ENCODE peak calls at places on chromosomes 5 and 9, in five cellular contexts. One of them, this sample, is unnamed.

GRCh38 chr9:89505795-89506385 is 8.0 kb upstream of the SEMA4D start:
- DNase-seq in GM12878: no peak
- DNase-seq in SK-N-SH: no peak
- DNase-seq in HepG2: no peak
- DNase-seq in K562: no peak
- DNase-seq in this sample: no peak

GRCh38 chr9:93303806-93304573 is 120.1 kb downstream of the WNK2 start:
- DNase-seq in GM12878: no peak
- DNase-seq in SK-N-SH: peak
- DNase-seq in HepG2: no peak
- DNase-seq in K562: peak
- DNase-seq in this sample: no peak

GRCh38 chr9:4984171-4984570 is 901 bp upstream of the JAK2 start:
- DNase-seq in GM12878: no peak
- DNase-seq in SK-N-SH: no peak
- DNase-seq in HepG2: peak
- DNase-seq in K562: no peak
- DNase-seq in this sample: no peak

GRCh38 chr5:141694479-141694878 is 12.4 kb upstream of the ARAP3 start:
- DNase-seq in GM12878: no peak
- DNase-seq in SK-N-SH: no peak
- DNase-seq in HepG2: no peak
- DNase-seq in K562: no peak
- DNase-seq in this sample: no peak

GRCh38 chr9:8014987-8015682 is 215.6 kb upstream of the DMAC1 start:
- DNase-seq in GM12878: no peak
- DNase-seq in SK-N-SH: no peak
- DNase-seq in HepG2: no peak
- DNase-seq in K562: no peak
- DNase-seq in this sample: no peak

GRCh38 chr5:44714871-44715580 is 93.7 kb upstream of the MRPS30 start:
- DNase-seq in GM12878: no peak
- DNase-seq in SK-N-SH: no peak
- DNase-seq in HepG2: no peak
- DNase-seq in K562: no peak
- DNase-seq in this sample: no peak

GRCh38 chr5:624118-624950 is 12.2 kb downstream of the CEP72 start:
- DNase-seq in GM12878: no peak
- DNase-seq in SK-N-SH: no peak
- DNase-seq in HepG2: no peak
- DNase-seq in K562: no peak
- DNase-seq in this sample: no peak

GRCh38 chr9:3045153-3045552 is 201.3 kb upstream of the PUM3 start:
- DNase-seq in GM12878: no peak
- DNase-seq in SK-N-SH: no peak
- DNase-seq in HepG2: no peak
- DNase-seq in K562: no peak
- DNase-seq in this sample: no peak

GRCh38 chr9:15349892-15350761 is 43.1 kb upstream of the TTC39B start:
- DNase-seq in GM12878: no peak
- DNase-seq in SK-N-SH: no peak
- DNase-seq in HepG2: peak
- DNase-seq in K562: no peak
- DNase-seq in this sample: no peak

GRCh38 chr5:17805426-17805825 is 171.2 kb downstream of the TAF11L14 start:
- DNase-seq in GM12878: no peak
- DNase-seq in SK-N-SH: no peak
- DNase-seq in HepG2: no peak
- DNase-seq in K562: no peak
- DNase-seq in this sample: no peak

GRCh38 chr9:89617978-89618377 is 13.2 kb downstream of the GADD45G start:
- DNase-seq in GM12878: no peak
- DNase-seq in SK-N-SH: no peak
- DNase-seq in HepG2: no peak
- DNase-seq in K562: no peak
- DNase-seq in this sample: no peak

GRCh38 chr9:73775757-73776156 is 624.1 kb downstream of the ANXA1 start:
- DNase-seq in GM12878: no peak
- DNase-seq in SK-N-SH: no peak
- DNase-seq in HepG2: no peak
- DNase-seq in K562: no peak
- DNase-seq in this sample: no peak

GRCh38 chr9:129550199-129550839 is 70.6 kb downstream of the C9orf50 start:
- DNase-seq in GM12878: no peak
- DNase-seq in SK-N-SH: peak
- DNase-seq in HepG2: no peak
- DNase-seq in K562: no peak
- DNase-seq in this sample: peak

GRCh38 chr5:111563041-111563822 is 50.9 kb upstream of the STARD4 start:
- DNase-seq in GM12878: no peak
- DNase-seq in SK-N-SH: no peak
- DNase-seq in HepG2: no peak
- DNase-seq in K562: no peak
- DNase-seq in this sample: no peak

GRCh38 chr9:133509179-133510083 is 15.3 kb downstream of the MYMK start:
- DNase-seq in GM12878: no peak
- DNase-seq in SK-N-SH: peak
- DNase-seq in HepG2: no peak
- DNase-seq in K562: no peak
- DNase-seq in this sample: no peak

GRCh38 chr9:133507246-133507965 is 17.4 kb downstream of the MYMK start:
- DNase-seq in GM12878: no peak
- DNase-seq in SK-N-SH: no peak
- DNase-seq in HepG2: no peak
- DNase-seq in K562: no peak
- DNase-seq in this sample: no peak

GRCh38 chr9:133506653-133507038 is 18.1 kb downstream of the MYMK start:
- DNase-seq in GM12878: no peak
- DNase-seq in SK-N-SH: peak
- DNase-seq in HepG2: peak
- DNase-seq in K562: no peak
- DNase-seq in this sample: no peak

GRCh38 chr9:133505901-133506652 is 18.7 kb downstream of the MYMK start:
- DNase-seq in GM12878: no peak
- DNase-seq in SK-N-SH: peak
- DNase-seq in HepG2: no peak
- DNase-seq in K562: peak
- DNase-seq in this sample: no peak

DNA sequence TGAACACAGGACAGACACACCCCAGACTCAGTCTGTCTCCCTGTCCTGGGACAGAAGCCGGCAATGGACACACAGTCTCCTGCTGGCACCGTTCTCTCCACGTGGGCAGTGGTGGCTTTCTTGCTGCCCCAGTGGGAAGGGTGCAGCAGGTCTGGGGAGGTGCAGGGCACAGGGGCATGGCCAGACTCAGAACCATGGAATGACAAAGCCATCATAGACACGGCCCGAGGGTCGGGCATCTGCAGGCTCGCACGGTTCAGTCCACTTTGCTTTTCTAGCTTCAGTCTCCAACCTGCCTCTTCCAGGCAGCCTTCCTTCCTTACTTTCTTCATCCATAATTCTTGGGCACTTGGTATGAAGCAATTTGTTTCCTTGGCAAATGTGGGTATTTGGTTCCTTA is 16.7 kb downstream of the MYMK start:
- DNase-seq in GM12878: no peak
- DNase-seq in SK-N-SH: no peak
- DNase-seq in HepG2: no peak
- DNase-seq in K562: no peak
- DNase-seq in this sample: no peak
- TF ChIP-seq CHD2 in GM12878: no peak
- TF ChIP-seq CHD2 in SK-N-SH: no peak
- TF ChIP-seq CHD2 in HepG2: no peak
- TF ChIP-seq CHD2 in K562: no peak
- TF ChIP-seq CHD2 in this sample: no peak

DNA sequence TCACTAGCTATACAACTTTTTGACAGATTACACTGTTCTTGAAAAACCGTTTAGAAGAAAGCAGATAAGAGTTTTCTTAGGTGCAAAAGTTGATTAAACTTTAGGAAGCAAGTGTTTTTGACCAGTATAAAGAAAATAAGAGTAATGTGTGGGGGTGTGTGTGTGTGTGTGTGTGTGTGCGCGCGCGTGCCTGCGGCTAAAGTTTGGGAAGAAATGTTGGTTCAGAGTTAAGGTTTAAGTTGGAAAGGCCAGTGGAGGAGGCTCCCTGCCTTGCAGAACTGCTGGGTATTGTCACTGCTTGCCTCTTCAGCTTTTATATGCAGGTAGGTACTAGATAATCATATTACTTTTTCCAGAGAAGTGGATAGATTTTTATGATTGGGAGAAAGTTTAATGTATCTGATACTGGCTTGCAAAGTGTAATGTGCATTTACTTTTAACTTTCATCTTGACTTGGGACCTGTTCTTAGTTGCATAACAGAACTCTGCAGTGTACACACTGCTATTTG is 2.0 kb downstream of the PIK3R1 start:
- DNase-seq in GM12878: no peak
- DNase-seq in SK-N-SH: no peak
- DNase-seq in HepG2: no peak
- DNase-seq in K562: no peak
- DNase-seq in this sample: no peak
- TF ChIP-seq SIN3A in GM12878: no peak
- TF ChIP-seq SIN3A in SK-N-SH: no peak
- TF ChIP-seq SIN3A in HepG2: no peak
- TF ChIP-seq SIN3A in K562: no peak
- TF ChIP-seq SIN3A in this sample: no peak

DNA sequence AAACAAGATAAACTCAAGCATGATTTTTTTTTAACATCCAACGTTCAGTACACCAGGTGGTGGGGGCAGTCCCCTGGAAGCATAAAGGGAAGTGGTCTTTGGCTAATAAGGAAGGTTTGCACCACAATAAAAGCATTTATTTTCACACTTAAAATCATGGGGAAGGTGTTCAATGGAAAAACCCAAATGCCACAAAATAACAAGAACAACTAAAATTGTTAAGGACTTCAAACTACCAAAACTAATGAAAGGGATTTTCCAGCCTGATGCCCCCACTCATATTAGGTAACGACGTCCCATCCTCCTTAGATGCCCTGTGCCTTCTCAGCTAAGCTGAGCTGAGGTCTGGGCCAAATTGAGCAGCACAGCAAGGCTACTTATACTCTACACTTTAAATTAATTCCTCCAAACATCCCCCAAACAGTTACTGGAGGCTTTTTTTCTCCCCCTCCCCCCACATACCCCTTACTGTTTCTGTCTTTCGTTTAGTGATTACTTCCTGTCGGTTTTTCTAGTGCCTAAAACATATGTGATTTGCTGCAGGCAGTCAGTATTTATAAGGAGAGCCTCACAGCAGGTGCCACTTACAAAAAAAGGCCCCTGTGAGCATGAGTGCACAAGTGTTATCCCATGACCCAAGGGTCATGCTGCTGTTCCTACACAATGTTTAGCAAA is 259.7 kb upstream of the ZNF608 start:
- DNase-seq in GM12878: peak
- DNase-seq in SK-N-SH: no peak
- DNase-seq in HepG2: no peak
- DNase-seq in K562: no peak
- DNase-seq in this sample: no peak
- TF ChIP-seq CHD2 in GM12878: peak
- TF ChIP-seq CHD2 in SK-N-SH: no peak
- TF ChIP-seq CHD2 in HepG2: no peak
- TF ChIP-seq CHD2 in K562: no peak
- TF ChIP-seq CHD2 in this sample: no peak

DNA sequence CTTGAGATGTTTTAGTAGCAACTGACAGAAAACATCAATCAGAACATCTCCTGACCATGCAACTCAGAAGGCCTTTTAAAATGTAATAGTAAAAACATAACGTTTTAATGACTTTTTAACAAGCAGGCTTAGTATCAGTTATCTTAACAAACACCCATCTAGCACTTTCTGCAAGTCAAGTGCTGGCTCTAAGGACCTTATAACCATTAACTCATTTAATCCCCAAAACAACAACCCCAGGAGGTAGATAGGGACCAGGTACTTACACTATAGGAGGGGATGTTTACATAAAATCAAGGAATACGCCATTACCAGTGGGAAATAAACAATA is 41.8 kb downstream of the ROR2 start:
- DNase-seq in GM12878: no peak
- DNase-seq in SK-N-SH: no peak
- DNase-seq in HepG2: no peak
- DNase-seq in K562: no peak
- DNase-seq in this sample: no peak
- TF ChIP-seq SIN3A in GM12878: no peak
- TF ChIP-seq SIN3A in SK-N-SH: no peak
- TF ChIP-seq SIN3A in HepG2: no peak
- TF ChIP-seq SIN3A in K562: no peak
- TF ChIP-seq SIN3A in this sample: no peak

DNA sequence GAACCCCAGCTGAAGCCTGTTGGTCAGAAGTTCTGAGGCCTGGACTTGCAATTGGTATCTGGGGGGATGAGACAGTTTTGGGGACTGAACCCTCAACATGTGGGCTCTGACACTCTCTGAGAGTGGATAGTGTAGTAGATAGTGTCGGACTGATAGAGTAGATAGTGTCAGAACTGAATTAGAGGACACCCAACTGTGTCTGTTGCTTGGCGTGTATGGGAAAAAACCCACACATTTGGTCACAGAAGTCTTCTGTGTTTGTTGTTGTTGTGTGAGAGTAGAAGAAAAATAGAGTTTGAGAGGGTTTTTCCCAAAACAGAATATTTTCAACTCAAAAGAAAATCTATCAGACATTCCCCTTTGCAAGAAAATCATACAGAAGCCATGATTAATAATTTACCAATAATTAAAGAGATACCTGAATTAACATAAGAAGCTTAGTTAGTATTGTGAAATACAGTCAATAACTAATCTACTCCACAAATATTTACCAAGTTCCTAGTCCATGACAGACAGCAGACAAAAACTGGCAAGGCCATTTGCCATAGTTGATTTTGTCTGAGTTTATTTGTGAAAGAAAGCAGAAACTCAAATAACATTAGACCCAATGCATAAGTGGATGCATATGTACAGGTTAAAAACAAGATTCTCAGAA is 170.9 kb downstream of the CTNND2 start:
- DNase-seq in GM12878: no peak
- DNase-seq in SK-N-SH: no peak
- DNase-seq in HepG2: peak
- DNase-seq in K562: no peak
- DNase-seq in this sample: no peak
- TF ChIP-seq CHD2 in GM12878: no peak
- TF ChIP-seq CHD2 in SK-N-SH: no peak
- TF ChIP-seq CHD2 in HepG2: no peak
- TF ChIP-seq CHD2 in K562: no peak
- TF ChIP-seq CHD2 in this sample: no peak

DNA sequence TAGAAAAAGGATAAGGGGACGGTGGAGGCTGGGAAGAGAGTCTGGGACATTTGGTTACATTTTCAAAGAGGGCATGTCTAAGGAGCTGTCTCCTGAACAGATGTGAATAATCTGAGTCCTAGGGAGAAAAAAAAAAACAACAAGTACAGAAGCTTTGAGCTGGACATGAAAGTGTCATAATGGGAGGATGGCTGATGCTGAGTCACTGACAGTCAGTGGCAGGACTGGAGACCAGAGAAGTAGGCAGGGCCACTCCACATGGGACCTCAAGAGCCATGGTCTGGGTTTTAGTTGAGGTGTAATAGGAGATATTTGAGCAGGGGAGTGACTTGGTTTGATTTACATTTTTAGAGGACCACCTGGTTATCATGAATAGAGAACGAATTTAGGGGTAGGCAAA is 70.6 kb downstream of the DPYSL3 start:
- DNase-seq in GM12878: no peak
- DNase-seq in SK-N-SH: no peak
- DNase-seq in HepG2: no peak
- DNase-seq in K562: no peak
- DNase-seq in this sample: no peak
- TF ChIP-seq SIN3A in GM12878: no peak
- TF ChIP-seq SIN3A in SK-N-SH: no peak
- TF ChIP-seq SIN3A in HepG2: no peak
- TF ChIP-seq SIN3A in K562: no peak
- TF ChIP-seq SIN3A in this sample: no peak

This sample was measured in H1.